ENCODE peak calls at places on chromosomes 1 and 21, in ten cellular contexts. One of them, this sample, is unnamed.

GRCh38 chr21:32336711-32337110 is 38.1 kb downstream of the MRAP start:
- DNase-seq in lower lobe of right lung: no peak
- DNase-seq in aorta: no peak
- DNase-seq in cardiac muscle cell: no peak
- DNase-seq in esophagus squamous epithelium: no peak
- DNase-seq in endodermal cell: peak; percentile 32
- DNase-seq in uterus: no peak
- DNase-seq in psoas muscle: no peak
- DNase-seq in thoracic aorta: no peak
- DNase-seq in GM23248: peak; percentile 77
- DNase-seq in this sample: no peak

GRCh38 chr1:228174482-228175315 is 9.1 kb downstream of the IBA57 start:
- DNase-seq in lower lobe of right lung: peak; percentile 55
- DNase-seq in aorta: no peak
- DNase-seq in cardiac muscle cell: no peak
- DNase-seq in esophagus squamous epithelium: no peak
- DNase-seq in endodermal cell: peak; percentile 89
- DNase-seq in uterus: peak; percentile 19
- DNase-seq in psoas muscle: no peak
- DNase-seq in thoracic aorta: no peak
- DNase-seq in GM23248: peak; percentile 21
- DNase-seq in this sample: no peak

GRCh38 chr1:8536521-8536920 is 218.6 kb downstream of the SLC45A1 start:
- DNase-seq in lower lobe of right lung: no peak
- DNase-seq in aorta: no peak
- DNase-seq in cardiac muscle cell: no peak
- DNase-seq in esophagus squamous epithelium: no peak
- DNase-seq in endodermal cell: no peak
- DNase-seq in uterus: no peak
- DNase-seq in psoas muscle: no peak
- DNase-seq in thoracic aorta: no peak
- DNase-seq in GM23248: no peak
- DNase-seq in this sample: no peak

GRCh38 chr1:164801246-164801731 is 242.3 kb downstream of the PBX1 start:
- DNase-seq in lower lobe of right lung: no peak
- DNase-seq in aorta: no peak
- DNase-seq in cardiac muscle cell: no peak
- DNase-seq in esophagus squamous epithelium: no peak
- DNase-seq in endodermal cell: no peak
- DNase-seq in uterus: no peak
- DNase-seq in psoas muscle: no peak
- DNase-seq in thoracic aorta: no peak
- DNase-seq in GM23248: no peak
- DNase-seq in this sample: no peak

GRCh38 chr1:190019717-190020116 is 457.9 kb downstream of the BRINP3 start:
- DNase-seq in lower lobe of right lung: no peak
- DNase-seq in aorta: no peak
- DNase-seq in cardiac muscle cell: no peak
- DNase-seq in esophagus squamous epithelium: no peak
- DNase-seq in endodermal cell: no peak
- DNase-seq in uterus: no peak
- DNase-seq in psoas muscle: no peak
- DNase-seq in thoracic aorta: no peak
- DNase-seq in GM23248: no peak
- DNase-seq in this sample: no peak

GRCh38 chr1:205339717-205340116 is 17.0 kb downstream of the KLHDC8A start:
- DNase-seq in lower lobe of right lung: no peak
- DNase-seq in aorta: no peak
- DNase-seq in cardiac muscle cell: no peak
- DNase-seq in esophagus squamous epithelium: no peak
- DNase-seq in endodermal cell: no peak
- DNase-seq in uterus: no peak
- DNase-seq in psoas muscle: no peak
- DNase-seq in thoracic aorta: no peak
- DNase-seq in GM23248: peak; percentile 13
- DNase-seq in this sample: no peak

GRCh38 chr1:6923955-6924890 is 139.0 kb downstream of the CAMTA1 start:
- DNase-seq in lower lobe of right lung: no peak
- DNase-seq in aorta: no peak
- DNase-seq in cardiac muscle cell: no peak
- DNase-seq in esophagus squamous epithelium: no peak
- DNase-seq in endodermal cell: no peak
- DNase-seq in uterus: no peak
- DNase-seq in psoas muscle: no peak
- DNase-seq in thoracic aorta: no peak
- DNase-seq in GM23248: no peak
- DNase-seq in this sample: no peak

GRCh38 chr1:100791586-100791985 is 72.0 kb downstream of the VCAM1 start:
- DNase-seq in lower lobe of right lung: no peak
- DNase-seq in aorta: no peak
- DNase-seq in cardiac muscle cell: no peak
- DNase-seq in esophagus squamous epithelium: no peak
- DNase-seq in endodermal cell: no peak
- DNase-seq in uterus: no peak
- DNase-seq in psoas muscle: no peak
- DNase-seq in thoracic aorta: no peak
- DNase-seq in GM23248: no peak
- DNase-seq in this sample: no peak

GRCh38 chr1:206905295-206906164 is 8.3 kb downstream of the IL24 start:
- DNase-seq in lower lobe of right lung: no peak
- DNase-seq in aorta: no peak
- DNase-seq in cardiac muscle cell: no peak
- DNase-seq in esophagus squamous epithelium: no peak
- DNase-seq in endodermal cell: no peak
- DNase-seq in uterus: no peak
- DNase-seq in psoas muscle: no peak
- DNase-seq in thoracic aorta: no peak
- DNase-seq in GM23248: peak; percentile 95
- DNase-seq in this sample: no peak

GRCh38 chr1:206908038-206908437 is 10.8 kb downstream of the IL24 start:
- DNase-seq in lower lobe of right lung: no peak
- DNase-seq in aorta: no peak
- DNase-seq in cardiac muscle cell: no peak
- DNase-seq in esophagus squamous epithelium: no peak
- DNase-seq in endodermal cell: no peak
- DNase-seq in uterus: no peak
- DNase-seq in psoas muscle: no peak
- DNase-seq in thoracic aorta: no peak
- DNase-seq in GM23248: no peak
- DNase-seq in this sample: no peak

GRCh38 chr1:206909883-206910318 is 11.8 kb downstream of the FCMR start:
- DNase-seq in lower lobe of right lung: no peak
- DNase-seq in aorta: no peak
- DNase-seq in cardiac muscle cell: no peak
- DNase-seq in esophagus squamous epithelium: no peak
- DNase-seq in endodermal cell: peak; percentile 69
- DNase-seq in uterus: no peak
- DNase-seq in psoas muscle: peak; percentile 42
- DNase-seq in thoracic aorta: no peak
- DNase-seq in GM23248: no peak
- DNase-seq in this sample: no peak

GRCh38 chr1:206909167-206909882 is 12.1 kb downstream of the IL24 start:
- DNase-seq in lower lobe of right lung: peak; percentile 91
- DNase-seq in aorta: peak; percentile 81
- DNase-seq in cardiac muscle cell: peak; percentile 55
- DNase-seq in esophagus squamous epithelium: no peak
- DNase-seq in endodermal cell: peak; percentile 90
- DNase-seq in uterus: peak; percentile 39
- DNase-seq in psoas muscle: peak; percentile 66
- DNase-seq in thoracic aorta: no peak
- DNase-seq in GM23248: peak; percentile 53
- DNase-seq in this sample: peak; percentile 44

DNA sequence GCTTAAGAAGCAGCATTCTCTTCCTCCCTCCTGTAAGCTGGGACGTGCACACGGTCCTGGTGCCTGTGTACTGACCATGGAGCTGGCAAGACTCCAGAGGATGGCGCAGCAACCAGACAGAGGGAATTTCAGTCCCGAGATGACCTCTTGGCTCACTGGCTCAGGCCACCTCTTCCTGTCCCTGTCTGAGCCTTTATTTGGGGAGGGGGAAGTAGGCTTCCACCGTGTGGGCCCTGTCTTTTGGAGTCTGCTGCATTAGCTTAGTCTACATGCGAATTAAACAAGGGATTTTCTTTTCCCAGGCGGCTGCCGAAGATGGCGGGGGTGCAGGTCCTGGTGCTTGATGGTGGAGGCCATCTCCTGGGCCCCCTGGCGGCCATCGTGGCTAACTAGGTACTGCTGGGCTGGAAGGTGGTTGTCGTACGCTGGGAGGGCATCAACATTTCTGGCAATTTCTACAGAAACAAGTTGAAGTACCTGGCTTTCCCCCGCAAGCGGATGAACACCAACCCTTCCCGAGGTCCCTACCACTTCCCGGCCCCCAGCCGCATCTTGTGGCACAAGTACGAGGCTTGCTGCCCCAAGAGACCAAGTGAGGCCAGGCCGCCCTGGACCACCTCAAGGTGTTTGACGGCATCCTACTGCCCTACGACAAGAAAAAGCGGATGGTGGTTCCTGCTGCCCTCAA is 10.2 kb downstream of the IL24 start:
- DNase-seq in lower lobe of right lung: no peak
- DNase-seq in aorta: no peak
- DNase-seq in cardiac muscle cell: peak; percentile 71
- DNase-seq in esophagus squamous epithelium: no peak
- DNase-seq in endodermal cell: peak; percentile 78
- DNase-seq in uterus: no peak
- DNase-seq in psoas muscle: peak; percentile 28
- DNase-seq in thoracic aorta: no peak
- DNase-seq in GM23248: no peak
- DNase-seq in this sample: no peak
- H3K4me1 ChIP-seq in lower lobe of right lung: peaks cover 22% of the 10 kb centered on the region
- H3K4me1 ChIP-seq in aorta: no peaks in the 10 kb centered on the region
- H3K4me1 ChIP-seq in cardiac muscle cell: no peaks in the 10 kb centered on the region
- H3K4me1 ChIP-seq in esophagus squamous epithelium: peaks cover 12% of the 10 kb centered on the region
- H3K4me1 ChIP-seq in endodermal cell: no peaks in the 10 kb centered on the region
- H3K4me1 ChIP-seq in uterus: no peaks in the 10 kb centered on the region
- H3K4me1 ChIP-seq in psoas muscle: peaks cover 3% of the 10 kb centered on the region
- H3K4me1 ChIP-seq in thoracic aorta: peaks cover 9% of the 10 kb centered on the region
- H3K4me1 ChIP-seq in GM23248: peaks cover 23% of the 10 kb centered on the region
- H3K4me1 ChIP-seq in this sample: peaks cover 20% of the 10 kb centered on the region

GRCh38 chr1:229407206-229408026 is 26.5 kb downstream of the ACTA1 start:
- DNase-seq in lower lobe of right lung: no peak
- DNase-seq in aorta: no peak
- DNase-seq in cardiac muscle cell: no peak
- DNase-seq in esophagus squamous epithelium: no peak
- DNase-seq in endodermal cell: peak; percentile 63
- DNase-seq in uterus: no peak
- DNase-seq in psoas muscle: peak; percentile 17
- DNase-seq in thoracic aorta: no peak
- DNase-seq in GM23248: peak; percentile 20
- DNase-seq in this sample: no peak

GRCh38 chr1:229408458-229409037 is 25.3 kb downstream of the ACTA1 start:
- DNase-seq in lower lobe of right lung: no peak
- DNase-seq in aorta: no peak
- DNase-seq in cardiac muscle cell: peak; percentile 57
- DNase-seq in esophagus squamous epithelium: no peak
- DNase-seq in endodermal cell: peak; percentile 84
- DNase-seq in uterus: no peak
- DNase-seq in psoas muscle: peak; percentile 84
- DNase-seq in thoracic aorta: no peak
- DNase-seq in GM23248: peak; percentile 6
- DNase-seq in this sample: no peak

GRCh38 chr1:229403573-229403972 is 30.3 kb downstream of the ACTA1 start:
- DNase-seq in lower lobe of right lung: no peak
- DNase-seq in aorta: no peak
- DNase-seq in cardiac muscle cell: no peak
- DNase-seq in esophagus squamous epithelium: no peak
- DNase-seq in endodermal cell: no peak
- DNase-seq in uterus: no peak
- DNase-seq in psoas muscle: no peak
- DNase-seq in thoracic aorta: no peak
- DNase-seq in GM23248: no peak
- DNase-seq in this sample: no peak

GRCh38 chr1:229409616-229410369 is 24.1 kb downstream of the ACTA1 start:
- DNase-seq in lower lobe of right lung: no peak
- DNase-seq in aorta: no peak
- DNase-seq in cardiac muscle cell: no peak
- DNase-seq in esophagus squamous epithelium: no peak
- DNase-seq in endodermal cell: no peak
- DNase-seq in uterus: no peak
- DNase-seq in psoas muscle: peak; percentile 40
- DNase-seq in thoracic aorta: no peak
- DNase-seq in GM23248: peak; percentile 5
- DNase-seq in this sample: no peak

DNA sequence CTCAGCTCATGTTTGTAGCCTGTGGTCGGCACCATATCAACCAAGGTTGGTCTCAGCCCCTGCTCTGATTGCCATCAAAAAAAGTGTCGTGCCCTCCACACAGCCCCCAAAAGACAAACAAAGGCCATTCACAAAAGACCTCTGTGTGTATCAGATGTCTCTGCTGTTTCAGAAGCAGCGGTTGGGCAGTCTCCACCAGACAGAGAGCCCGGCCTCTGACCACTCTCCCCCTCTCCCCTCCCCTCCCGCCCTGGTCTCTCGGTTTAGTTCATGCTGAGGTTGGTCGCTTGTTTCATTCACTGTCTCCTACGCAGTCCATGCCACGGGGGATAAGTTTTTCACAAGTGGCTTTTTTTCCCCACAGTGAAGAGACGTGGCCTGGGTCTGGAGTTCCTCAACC is 27.1 kb downstream of the ACTA1 start:
- DNase-seq in lower lobe of right lung: no peak
- DNase-seq in aorta: no peak
- DNase-seq in cardiac muscle cell: peak; percentile 60
- DNase-seq in esophagus squamous epithelium: no peak
- DNase-seq in endodermal cell: peak; percentile 83
- DNase-seq in uterus: no peak
- DNase-seq in psoas muscle: no peak
- DNase-seq in thoracic aorta: no peak
- DNase-seq in GM23248: no peak
- DNase-seq in this sample: no peak
- H3K4me1 ChIP-seq in lower lobe of right lung: peaks cover 29% of the 10 kb centered on the region
- H3K4me1 ChIP-seq in aorta: no peaks in the 10 kb centered on the region
- H3K4me1 ChIP-seq in cardiac muscle cell: peaks cover 12% of the 10 kb centered on the region
- H3K4me1 ChIP-seq in esophagus squamous epithelium: peaks cover 19% of the 10 kb centered on the region
- H3K4me1 ChIP-seq in endodermal cell: peaks cover 21% of the 10 kb centered on the region
- H3K4me1 ChIP-seq in uterus: no peaks in the 10 kb centered on the region
- H3K4me1 ChIP-seq in psoas muscle: peaks cover 40% of the 10 kb centered on the region
- H3K4me1 ChIP-seq in thoracic aorta: peaks cover 30% of the 10 kb centered on the region
- H3K4me1 ChIP-seq in GM23248: peaks cover 8% of the 10 kb centered on the region
- H3K4me1 ChIP-seq in this sample: no peaks in the 10 kb centered on the region

DNA sequence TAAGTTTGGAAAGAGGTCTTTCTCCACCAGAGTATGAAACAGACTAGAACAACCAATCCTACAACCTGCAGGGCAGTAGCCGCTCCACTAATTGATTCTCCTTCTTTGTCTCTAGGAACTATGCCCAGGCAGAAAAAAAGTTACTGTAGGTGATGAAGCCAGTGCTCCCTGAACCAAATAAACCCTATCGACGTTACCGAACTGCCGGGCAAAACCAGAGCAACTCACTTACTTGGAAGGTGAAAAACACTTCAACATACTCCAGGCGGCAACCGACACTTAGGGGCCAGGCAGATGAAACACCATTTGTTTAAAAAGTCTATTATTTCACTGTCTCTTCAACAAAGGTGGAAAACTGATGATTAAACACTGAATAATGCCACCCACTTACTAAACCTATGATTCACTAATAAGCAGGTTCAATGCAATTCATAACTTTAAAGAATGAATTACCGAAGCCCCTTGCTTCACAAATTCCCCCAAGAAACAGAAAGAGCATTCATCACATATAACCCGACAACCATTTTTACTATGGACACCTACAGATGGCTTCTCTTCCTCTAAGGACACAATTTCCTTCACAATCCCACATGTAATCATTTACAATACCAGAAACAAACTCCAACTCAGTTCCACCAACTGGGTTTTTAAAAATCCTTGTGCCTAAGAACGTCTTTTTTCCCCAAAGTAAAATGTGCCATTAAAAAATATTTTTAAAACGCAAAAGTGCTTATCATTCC is 1.5 kb downstream of the NRIP1 start:
- DNase-seq in lower lobe of right lung: no peak
- DNase-seq in aorta: no peak
- DNase-seq in cardiac muscle cell: peak; percentile 37
- DNase-seq in esophagus squamous epithelium: no peak
- DNase-seq in endodermal cell: peak; percentile 58
- DNase-seq in uterus: no peak
- DNase-seq in psoas muscle: peak; percentile 10
- DNase-seq in thoracic aorta: no peak
- DNase-seq in GM23248: peak; percentile 51
- DNase-seq in this sample: no peak
- H3K4me1 ChIP-seq in lower lobe of right lung: peaks cover 52% of the 10 kb centered on the region
- H3K4me1 ChIP-seq in aorta: no peaks in the 10 kb centered on the region
- H3K4me1 ChIP-seq in cardiac muscle cell: peaks cover 32% of the 10 kb centered on the region
- H3K4me1 ChIP-seq in esophagus squamous epithelium: peaks cover 9% of the 10 kb centered on the region
- H3K4me1 ChIP-seq in endodermal cell: peaks cover 16% of the 10 kb centered on the region
- H3K4me1 ChIP-seq in uterus: peaks cover 7% of the 10 kb centered on the region
- H3K4me1 ChIP-seq in psoas muscle: peaks cover 52% of the 10 kb centered on the region
- H3K4me1 ChIP-seq in thoracic aorta: peaks cover 23% of the 10 kb centered on the region
- H3K4me1 ChIP-seq in GM23248: peaks cover 48% of the 10 kb centered on the region
- H3K4me1 ChIP-seq in this sample: no peaks in the 10 kb centered on the region

GRCh38 chr1:153780551-153780950 is 5.3 kb downstream of the SLC27A3 start:
- DNase-seq in lower lobe of right lung: no peak
- DNase-seq in aorta: no peak
- DNase-seq in cardiac muscle cell: no peak
- DNase-seq in esophagus squamous epithelium: no peak
- DNase-seq in endodermal cell: no peak
- DNase-seq in uterus: no peak
- DNase-seq in psoas muscle: no peak
- DNase-seq in thoracic aorta: no peak
- DNase-seq in GM23248: no peak
- DNase-seq in this sample: no peak

GRCh38 chr1:153778824-153779519 is 3.8 kb downstream of the SLC27A3 start:
- DNase-seq in lower lobe of right lung: no peak
- DNase-seq in aorta: peak; percentile 62
- DNase-seq in cardiac muscle cell: no peak
- DNase-seq in esophagus squamous epithelium: no peak
- DNase-seq in endodermal cell: no peak
- DNase-seq in uterus: no peak
- DNase-seq in psoas muscle: no peak
- DNase-seq in thoracic aorta: no peak
- DNase-seq in GM23248: no peak
- DNase-seq in this sample: no peak

GRCh38 chr1:153777648-153778047 is 2.4 kb downstream of the SLC27A3 start:
- DNase-seq in lower lobe of right lung: peak; percentile 65
- DNase-seq in aorta: peak; percentile 85
- DNase-seq in cardiac muscle cell: no peak
- DNase-seq in esophagus squamous epithelium: no peak
- DNase-seq in endodermal cell: no peak
- DNase-seq in uterus: no peak
- DNase-seq in psoas muscle: no peak
- DNase-seq in thoracic aorta: peak; percentile 62
- DNase-seq in GM23248: peak; percentile 41
- DNase-seq in this sample: no peak

GRCh38 chr1:153778051-153778823 is 3.0 kb downstream of the SLC27A3 start:
- DNase-seq in lower lobe of right lung: no peak
- DNase-seq in aorta: peak; percentile 77
- DNase-seq in cardiac muscle cell: no peak
- DNase-seq in esophagus squamous epithelium: no peak
- DNase-seq in endodermal cell: no peak
- DNase-seq in uterus: no peak
- DNase-seq in psoas muscle: no peak
- DNase-seq in thoracic aorta: no peak
- DNase-seq in GM23248: no peak
- DNase-seq in this sample: no peak

DNA sequence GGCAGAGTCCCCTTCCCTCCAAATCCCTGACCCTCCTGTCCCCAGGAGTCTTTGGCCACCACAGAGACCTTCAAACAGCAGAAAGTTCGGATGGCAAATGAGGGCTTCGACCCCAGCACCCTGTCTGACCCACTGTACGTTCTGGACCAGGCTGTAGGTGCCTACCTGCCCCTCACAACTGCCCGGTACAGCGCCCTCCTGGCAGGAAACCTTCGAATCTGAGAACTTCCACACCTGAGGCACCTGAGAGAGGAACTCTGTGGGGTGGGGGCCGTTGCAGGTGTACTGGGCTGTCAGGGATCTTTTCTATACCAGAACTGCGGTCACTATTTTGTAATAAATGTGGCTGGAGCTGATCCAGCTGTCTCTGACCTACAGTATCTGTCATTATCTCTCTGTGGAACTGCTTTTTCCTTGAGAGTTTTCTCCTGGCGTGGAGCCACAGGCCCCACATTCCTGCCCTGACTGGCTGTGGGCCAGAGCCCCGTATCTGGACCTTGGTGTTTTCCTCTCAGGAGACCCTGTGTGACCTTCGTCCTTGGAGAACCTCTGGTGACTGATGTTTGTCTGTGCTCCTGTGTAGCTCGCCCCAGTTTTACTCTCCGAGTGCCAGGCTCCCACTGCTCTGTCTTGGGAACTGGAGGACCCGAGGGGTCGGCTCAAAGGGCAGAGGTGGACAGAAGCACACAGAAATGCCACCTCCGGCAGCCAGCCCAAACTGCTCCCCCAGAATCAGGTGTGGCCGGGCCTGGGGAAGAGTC is 4.8 kb downstream of the SLC27A3 start:
- DNase-seq in lower lobe of right lung: peak; percentile 32
- DNase-seq in aorta: peak; percentile 64
- DNase-seq in cardiac muscle cell: peak; percentile 16
- DNase-seq in esophagus squamous epithelium: no peak
- DNase-seq in endodermal cell: no peak
- DNase-seq in uterus: no peak
- DNase-seq in psoas muscle: no peak
- DNase-seq in thoracic aorta: no peak
- DNase-seq in GM23248: no peak
- DNase-seq in this sample: no peak
- H3K4me1 ChIP-seq in lower lobe of right lung: peaks cover 58% of the 10 kb centered on the region
- H3K4me1 ChIP-seq in aorta: no peaks in the 10 kb centered on the region
- H3K4me1 ChIP-seq in cardiac muscle cell: peaks cover 3% of the 10 kb centered on the region
- H3K4me1 ChIP-seq in esophagus squamous epithelium: peaks cover 17% of the 10 kb centered on the region
- H3K4me1 ChIP-seq in endodermal cell: peaks cover 5% of the 10 kb centered on the region
- H3K4me1 ChIP-seq in uterus: no peaks in the 10 kb centered on the region
- H3K4me1 ChIP-seq in psoas muscle: peaks cover 37% of the 10 kb centered on the region
- H3K4me1 ChIP-seq in thoracic aorta: peaks cover 29% of the 10 kb centered on the region
- H3K4me1 ChIP-seq in GM23248: peaks cover 8% of the 10 kb centered on the region
- H3K4me1 ChIP-seq in this sample: peaks cover 24% of the 10 kb centered on the region